ENCODE peak calls at places on chromosomes 2 and 18, in five cellular contexts. One of them, this sample, is unnamed.

GRCh38 chr2:105179469-105180372 is 61.8 kb upstream of the GPR45 start:
- DNase-seq in HepG2: peak
- DNase-seq in HCT116: peak
- DNase-seq in K562: peak
- DNase-seq in IMR-90: peak
- DNase-seq in this sample: peak

GRCh38 chr2:103445356-103445755 is 683.5 kb downstream of the TMEM182 start:
- DNase-seq in IMR-90: no peak
- DNase-seq in HepG2: no peak
- DNase-seq in HCT116: no peak
- DNase-seq in K562: no peak
- DNase-seq in this sample: no peak

GRCh38 chr2:88227446-88227845 is 57.3 kb downstream of the THNSL2 start:
- DNase-seq in IMR-90: no peak
- DNase-seq in HepG2: no peak
- DNase-seq in K562: no peak
- DNase-seq in HCT116: peak
- DNase-seq in this sample: peak

GRCh38 chr18:51164327-51165290 is 32.9 kb downstream of the MEX3C start:
- DNase-seq in HepG2: no peak
- DNase-seq in HCT116: no peak
- DNase-seq in K562: no peak
- DNase-seq in IMR-90: no peak
- DNase-seq in this sample: no peak

GRCh38 chr2:105438104-105438929 is 39.5 kb upstream of the FHL2 start:
- DNase-seq in K562: no peak
- DNase-seq in IMR-90: peak
- DNase-seq in HepG2: no peak
- DNase-seq in HCT116: no peak
- DNase-seq in this sample: no peak

GRCh38 chr2:204613635-204614034 is 68.4 kb downstream of the PARD3B start:
- DNase-seq in IMR-90: no peak
- DNase-seq in K562: no peak
- DNase-seq in HepG2: no peak
- DNase-seq in HCT116: no peak
- DNase-seq in this sample: no peak

GRCh38 chr2:237309011-237309410 is 105.0 kb downstream of the COL6A3 start:
- DNase-seq in HCT116: no peak
- DNase-seq in HepG2: no peak
- DNase-seq in K562: no peak
- DNase-seq in IMR-90: no peak
- DNase-seq in this sample: no peak

GRCh38 chr2:201660293-201660895 is 17.1 kb upstream of the TMEM237 start:
- DNase-seq in HepG2: no peak
- DNase-seq in HCT116: no peak
- DNase-seq in IMR-90: no peak
- DNase-seq in K562: no peak
- DNase-seq in this sample: no peak

GRCh38 chr2:127479219-127479825 is 47.0 kb downstream of the IWS1 start:
- DNase-seq in K562: peak
- DNase-seq in IMR-90: peak
- DNase-seq in HCT116: peak
- DNase-seq in HepG2: peak
- DNase-seq in this sample: peak

GRCh38 chr18:79803611-79804051 is 5.9 kb downstream of the KCNG2 start:
- DNase-seq in HCT116: no peak
- DNase-seq in IMR-90: no peak
- DNase-seq in HepG2: no peak
- DNase-seq in K562: no peak
- DNase-seq in this sample: no peak

GRCh38 chr2:70942900-70943871 is 7.5 kb downstream of the ATP6V1B1 start:
- DNase-seq in IMR-90: peak
- DNase-seq in HCT116: no peak
- DNase-seq in K562: no peak
- DNase-seq in HepG2: no peak
- DNase-seq in this sample: no peak

GRCh38 chr2:54457326-54458023 is 1.3 kb downstream of the SPTBN1 start:
- DNase-seq in IMR-90: no peak
- DNase-seq in HepG2: peak
- DNase-seq in K562: no peak
- DNase-seq in HCT116: no peak
- DNase-seq in this sample: peak

GRCh38 chr2:55887906-55888625 is 35.5 kb downstream of the EFEMP1 start:
- DNase-seq in IMR-90: peak
- DNase-seq in K562: no peak
- DNase-seq in HepG2: no peak
- DNase-seq in HCT116: no peak
- DNase-seq in this sample: peak

GRCh38 chr2:128786296-128786695 is 467.6 kb upstream of the HS6ST1 start:
- DNase-seq in HepG2: no peak
- DNase-seq in HCT116: no peak
- DNase-seq in K562: no peak
- DNase-seq in IMR-90: no peak
- DNase-seq in this sample: no peak

GRCh38 chr2:240785424-240786335 is 34.3 kb downstream of the KIF1A start:
- DNase-seq in K562: peak
- DNase-seq in IMR-90: no peak
- DNase-seq in HepG2: no peak
- DNase-seq in HCT116: no peak
- DNase-seq in this sample: no peak

GRCh38 chr18:36284671-36285295 is 12.7 kb upstream of the FHOD3 start:
- DNase-seq in IMR-90: peak
- DNase-seq in HCT116: peak
- DNase-seq in K562: peak
- DNase-seq in HepG2: peak
- DNase-seq in this sample: peak

GRCh38 chr2:128585706-128586105 is 267.0 kb upstream of the HS6ST1 start:
- DNase-seq in K562: no peak
- DNase-seq in HCT116: no peak
- DNase-seq in HepG2: no peak
- DNase-seq in IMR-90: peak
- DNase-seq in this sample: no peak

GRCh38 chr2:70946832-70947442 is 11.2 kb downstream of the ATP6V1B1 start:
- DNase-seq in HCT116: peak
- DNase-seq in HepG2: peak
- DNase-seq in K562: peak
- DNase-seq in IMR-90: peak
- DNase-seq in this sample: peak

GRCh38 chr18:48456838-48457237 is 47.7 kb upstream of the ZBTB7C start:
- DNase-seq in K562: no peak
- DNase-seq in HCT116: no peak
- DNase-seq in IMR-90: no peak
- DNase-seq in HepG2: no peak
- DNase-seq in this sample: no peak

GRCh38 chr18:48037481-48038271 is 107.2 kb upstream of the SMAD2 start:
- DNase-seq in K562: no peak
- DNase-seq in HepG2: no peak
- DNase-seq in HCT116: peak
- DNase-seq in IMR-90: no peak
- DNase-seq in this sample: no peak

GRCh38 chr2:230124792-230125452 is 56.2 kb upstream of the SLC16A14 start:
- DNase-seq in IMR-90: no peak
- DNase-seq in HCT116: no peak
- DNase-seq in K562: no peak
- DNase-seq in HepG2: no peak
- DNase-seq in this sample: no peak

GRCh38 chr2:241882090-241882625 is 12.6 kb downstream of the RTP5 start:
- DNase-seq in HCT116: no peak
- DNase-seq in IMR-90: no peak
- DNase-seq in K562: peak
- DNase-seq in HepG2: no peak
- DNase-seq in this sample: no peak

DNA sequence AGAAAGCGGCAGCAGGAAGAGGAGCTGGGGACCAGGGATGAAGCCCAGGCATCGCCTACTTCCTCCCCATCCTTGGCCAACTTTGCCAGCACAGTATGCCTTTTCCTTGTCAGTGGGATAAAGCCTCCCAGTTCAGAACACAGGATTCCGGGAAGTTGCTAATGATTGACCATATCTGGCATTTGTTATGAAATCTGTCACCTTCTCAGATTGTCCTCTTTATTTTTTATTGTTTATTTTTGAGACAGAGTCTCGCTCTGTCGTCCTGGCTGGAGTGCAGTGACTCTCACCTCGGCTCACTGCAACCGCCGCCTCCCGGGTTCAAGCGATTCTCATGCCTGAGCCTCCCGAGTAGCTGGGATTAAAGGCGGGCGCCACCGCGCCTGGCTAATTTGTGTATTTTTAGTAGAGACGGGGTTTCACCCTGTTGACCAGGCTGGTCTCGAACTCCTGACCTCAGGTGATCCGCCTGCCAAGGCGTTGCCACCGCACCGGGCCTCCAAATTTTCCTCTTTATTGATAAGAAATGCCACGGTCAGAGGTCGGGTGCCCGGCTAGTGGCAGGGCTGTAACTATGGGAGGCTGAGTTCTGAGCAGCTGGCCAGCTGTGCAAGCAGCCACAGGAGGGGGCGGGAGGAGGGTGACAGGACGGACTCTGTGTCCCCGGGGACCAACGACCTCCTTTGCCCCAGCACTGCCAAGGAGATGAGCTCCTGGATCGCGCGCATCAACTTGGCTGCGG is 24.4 kb downstream of the PSD4 start:
- DNase-seq in K562: no peak
- DNase-seq in IMR-90: no peak
- DNase-seq in HepG2: no peak
- DNase-seq in HCT116: no peak
- DNase-seq in this sample: no peak
- H3K4me3 ChIP-seq in K562: no peak
- H3K4me3 ChIP-seq in IMR-90: peak
- H3K4me3 ChIP-seq in HepG2: peak
- H3K4me3 ChIP-seq in HCT116: peak
- H3K4me3 ChIP-seq in this sample: peak

GRCh38 chr2:36253086-36253485 is 102.5 kb upstream of the CRIM1 start:
- DNase-seq in HepG2: no peak
- DNase-seq in IMR-90: no peak
- DNase-seq in K562: no peak
- DNase-seq in HCT116: no peak
- DNase-seq in this sample: no peak
- TF ChIP-seq RAD21 in HepG2: no peak
- TF ChIP-seq RAD21 in IMR-90: no peak
- TF ChIP-seq RAD21 in K562: no peak
- TF ChIP-seq RAD21 in HCT116: no peak
- TF ChIP-seq RAD21 in this sample: no peak

DNA sequence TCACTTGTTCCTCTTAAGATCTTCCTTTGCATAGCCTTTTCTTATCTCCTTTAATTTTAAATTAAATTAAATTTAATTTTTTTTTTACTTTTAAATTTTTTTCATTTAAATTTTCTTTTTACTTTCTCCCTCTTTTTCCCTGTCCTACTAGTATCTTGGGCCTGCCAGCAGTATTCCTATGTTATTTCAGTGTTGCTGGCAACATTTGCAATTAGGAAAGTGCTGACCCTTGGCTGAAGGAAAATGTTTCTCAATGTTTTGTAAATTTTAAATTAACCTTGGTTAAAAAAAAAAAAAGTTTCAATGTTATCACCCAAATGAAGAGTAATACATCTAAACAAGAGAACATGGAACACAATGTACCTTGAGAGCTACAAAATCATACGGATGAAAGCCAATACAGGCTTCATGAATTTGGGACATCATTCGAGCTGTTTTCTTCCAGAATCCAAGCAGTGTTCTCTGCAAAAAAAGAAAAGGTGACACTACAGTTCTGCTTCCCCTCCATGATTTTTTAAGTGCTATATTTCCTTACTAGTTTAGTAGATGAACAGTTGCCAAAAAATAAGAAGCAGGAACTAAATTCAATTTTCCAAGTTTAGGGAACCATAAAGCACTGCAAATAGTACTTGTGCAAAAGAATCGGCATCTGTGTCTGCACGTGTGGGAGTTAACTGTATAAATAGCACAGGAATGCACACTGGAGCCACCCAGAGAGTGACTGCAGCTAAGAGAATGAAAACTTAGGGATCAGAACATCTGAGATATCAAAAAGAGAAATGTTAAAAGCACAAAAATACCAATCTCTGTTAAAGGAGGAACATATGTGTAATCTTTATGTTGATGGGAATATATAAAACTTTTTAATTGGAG is 55.8 kb downstream of the ICA1L start:
- DNase-seq in IMR-90: peak
- DNase-seq in HCT116: no peak
- DNase-seq in K562: no peak
- DNase-seq in HepG2: no peak
- DNase-seq in this sample: no peak
- H3K27ac ChIP-seq in IMR-90: no peak
- H3K27ac ChIP-seq in HCT116: no peak
- H3K27ac ChIP-seq in K562: no peak
- H3K27ac ChIP-seq in HepG2: no peak
- H3K27ac ChIP-seq in this sample: no peak

GRCh38 chr2:8643996-8644356 is 37.9 kb upstream of the ID2 start:
- DNase-seq in HepG2: no peak
- DNase-seq in K562: no peak
- DNase-seq in HCT116: no peak
- DNase-seq in IMR-90: no peak
- DNase-seq in this sample: no peak
- H3K4me3 ChIP-seq in HepG2: no peak
- H3K4me3 ChIP-seq in K562: no peak
- H3K4me3 ChIP-seq in HCT116: no peak
- H3K4me3 ChIP-seq in IMR-90: no peak
- H3K4me3 ChIP-seq in this sample: no peak

GRCh38 chr2:10035633-10036032 is 7.7 kb upstream of the KLF11 start:
- DNase-seq in HCT116: no peak
- DNase-seq in HepG2: no peak
- DNase-seq in IMR-90: no peak
- DNase-seq in K562: no peak
- DNase-seq in this sample: no peak

GRCh38 chr2:10035053-10035422 is 8.3 kb upstream of the KLF11 start:
- DNase-seq in HCT116: no peak
- DNase-seq in HepG2: no peak
- DNase-seq in K562: no peak
- DNase-seq in IMR-90: no peak
- DNase-seq in this sample: no peak

GRCh38 chr2:10032746-10033105 is 10.6 kb upstream of the KLF11 start:
- DNase-seq in HepG2: no peak
- DNase-seq in HCT116: no peak
- DNase-seq in K562: no peak
- DNase-seq in IMR-90: no peak
- DNase-seq in this sample: no peak

GRCh38 chr2:10033251-10034006 is 9.9 kb upstream of the KLF11 start:
- DNase-seq in K562: no peak
- DNase-seq in IMR-90: no peak
- DNase-seq in HepG2: no peak
- DNase-seq in HCT116: no peak
- DNase-seq in this sample: no peak

GRCh38 chr2:10034333-10035052 is 8.9 kb upstream of the KLF11 start:
- DNase-seq in HCT116: no peak
- DNase-seq in HepG2: no peak
- DNase-seq in K562: peak
- DNase-seq in IMR-90: no peak
- DNase-seq in this sample: no peak
- TF ChIP-seq RAD21 in HCT116: no peak
- TF ChIP-seq RAD21 in HepG2: no peak
- TF ChIP-seq RAD21 in K562: no peak
- TF ChIP-seq RAD21 in IMR-90: no peak
- TF ChIP-seq RAD21 in this sample: no peak

GRCh38 chr2:225697936-225698335 is 298.4 kb downstream of the NYAP2 start:
- DNase-seq in HCT116: no peak
- DNase-seq in IMR-90: no peak
- DNase-seq in K562: no peak
- DNase-seq in HepG2: no peak
- DNase-seq in this sample: no peak
- H3K27ac ChIP-seq in HCT116: no peak
- H3K27ac ChIP-seq in IMR-90: no peak
- H3K27ac ChIP-seq in K562: no peak
- H3K27ac ChIP-seq in HepG2: no peak
- H3K27ac ChIP-seq in this sample: no peak

GRCh38 chr2:25043241-25043867 is 1.5 kb downstream of the EFR3B start:
- DNase-seq in K562: no peak
- DNase-seq in HCT116: no peak
- DNase-seq in HepG2: no peak
- DNase-seq in IMR-90: peak
- DNase-seq in this sample: peak
- H3K4me3 ChIP-seq in K562: no peak
- H3K4me3 ChIP-seq in HCT116: no peak
- H3K4me3 ChIP-seq in HepG2: peak
- H3K4me3 ChIP-seq in IMR-90: no peak
- H3K4me3 ChIP-seq in this sample: peak